ENCODE peak calls at places on chromosomes 16 and 17, in five cellular contexts. J is right lobe of liver, Q is breast epithelium, V is thoracic aorta, P is MM.1S. Z is an unnamed sample.

GRCh38 chr16:86772671-86773338 is 194.5 kb downstream of the FOXL1 start:
- DNase-seq in J (no peak), Q (peak), V (no peak), P (no peak), Z (no peak)

GRCh38 chr17:6756425-6757012 is 673 bp downstream of the XAF1 start:
- DNase-seq in J (no peak), Q (no peak), V (no peak), P (no peak), Z (no peak)

GRCh38 chr16:3819741-3820724 is 60.5 kb downstream of the CREBBP start:
- DNase-seq in J (no peak), Q (no peak), V (no peak), P (no peak), Z (no peak)

GRCh38 chr16:75742424-75743047 is 16.2 kb upstream of the CPHXL start:
- DNase-seq in J (no peak), Q (no peak), V (no peak), P (no peak), Z (no peak)

GRCh38 chr16:17318200-17318599 is 152.6 kb downstream of the XYLT1 start:
- DNase-seq in J (no peak), Q (no peak), V (no peak), P (no peak), Z (no peak)

GRCh38 chr17:31329221-31329620 is 7.8 kb upstream of the EVI2A start:
- DNase-seq in J (no peak), Q (no peak), V (no peak), P (no peak), Z (no peak)

GRCh38 chr17:151886-152859 is 14.8 kb downstream of the SCGB1C2 start:
- DNase-seq in J (peak), Q (no peak), V (no peak), P (no peak), Z (no peak)

GRCh38 chr16:21599994-21600773 is 807 bp downstream of the METTL9 start:
- DNase-seq in J (no peak), Q (no peak), V (no peak), P (peak), Z (no peak)

GRCh38 chr16:73890524-73891500 is 405.8 kb upstream of the PSMD7 start:
- DNase-seq in J (no peak), Q (no peak), V (no peak), P (peak), Z (peak)

GRCh38 chr16:86823125-86823524 is 244.8 kb downstream of the FOXL1 start:
- DNase-seq in J (no peak), Q (no peak), V (no peak), P (no peak), Z (no peak)

GRCh38 chr16:87185313-87185712 is 131.9 kb downstream of the C16orf95 start:
- DNase-seq in J (no peak), Q (no peak), V (no peak), P (no peak), Z (no peak)

GRCh38 chr16:53714080-53715050 is 10.4 kb downstream of the FTO start:
- DNase-seq in J (no peak), Q (no peak), V (no peak), P (no peak), Z (no peak)

GRCh38 chr17:34665150-34665802 is 85.9 kb downstream of the TMEM132E start:
- DNase-seq in J (no peak), Q (no peak), V (no peak), P (no peak), Z (no peak)

GRCh38 chr17:29027521-29027920 is 15.4 kb upstream of the PIPOX start:
- DNase-seq in J (no peak), Q (no peak), V (no peak), P (no peak), Z (no peak)
- H3K27ac ChIP-seq in J (no peak), Q (no peak), V (no peak), P (no peak), Z (no peak)

DNA sequence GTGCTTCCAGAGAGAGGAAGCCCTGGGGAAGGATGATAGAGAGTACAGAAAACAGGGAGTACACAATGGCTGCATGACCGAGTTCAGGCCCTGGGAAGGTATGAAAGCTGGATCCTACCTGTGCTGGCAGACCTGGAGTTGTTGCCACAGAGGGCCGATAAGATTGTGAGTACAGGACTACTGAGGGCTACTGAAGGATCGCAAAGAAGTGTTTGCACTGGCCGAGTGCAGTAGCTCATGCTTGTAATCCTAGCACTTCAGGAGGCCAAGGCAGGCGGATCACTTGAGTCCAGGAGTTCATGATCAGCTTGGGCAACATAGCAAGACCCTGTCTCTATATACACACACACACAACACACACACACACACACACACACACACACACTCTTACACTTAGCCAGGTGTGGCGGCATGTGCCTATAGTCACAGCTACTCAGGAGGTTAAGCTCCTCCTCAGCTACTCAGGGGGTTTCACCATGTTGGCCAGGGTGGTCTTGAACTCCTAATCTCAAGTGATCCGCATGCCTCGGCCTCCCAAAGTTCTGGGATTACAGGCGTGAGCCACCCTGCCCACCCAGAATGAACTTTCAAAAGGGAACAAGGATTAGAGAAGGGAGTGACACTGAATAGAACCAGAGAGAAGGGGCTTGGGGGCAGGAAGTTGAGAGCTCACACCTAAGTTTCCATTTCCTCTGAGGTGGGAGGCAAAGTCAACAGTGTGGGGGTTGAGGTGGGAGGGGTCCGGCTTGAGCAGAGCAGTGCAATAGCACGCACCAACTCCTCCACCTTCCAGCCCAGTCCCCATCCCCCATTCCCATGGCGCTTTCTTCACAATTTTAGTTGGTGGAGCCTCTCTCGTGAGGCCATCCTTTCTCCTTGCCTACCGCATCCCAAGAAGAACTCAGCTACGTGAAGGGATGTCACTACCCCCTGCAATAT is 7.5 kb downstream of the SCIMP start:
- DNase-seq in J (no peak), Q (no peak), V (no peak), P (no peak), Z (no peak)
- H3K27ac ChIP-seq in J (peak), Q (no peak), V (no peak), P (no peak), Z (no peak)

GRCh38 chr17:65190467-65191095 is 53.4 kb downstream of the RGS9 start:
- DNase-seq in J (no peak), Q (no peak), V (no peak), P (no peak), Z (no peak)
- H3K27ac ChIP-seq in J (no peak), Q (no peak), V (no peak), P (no peak), Z (peak)

DNA sequence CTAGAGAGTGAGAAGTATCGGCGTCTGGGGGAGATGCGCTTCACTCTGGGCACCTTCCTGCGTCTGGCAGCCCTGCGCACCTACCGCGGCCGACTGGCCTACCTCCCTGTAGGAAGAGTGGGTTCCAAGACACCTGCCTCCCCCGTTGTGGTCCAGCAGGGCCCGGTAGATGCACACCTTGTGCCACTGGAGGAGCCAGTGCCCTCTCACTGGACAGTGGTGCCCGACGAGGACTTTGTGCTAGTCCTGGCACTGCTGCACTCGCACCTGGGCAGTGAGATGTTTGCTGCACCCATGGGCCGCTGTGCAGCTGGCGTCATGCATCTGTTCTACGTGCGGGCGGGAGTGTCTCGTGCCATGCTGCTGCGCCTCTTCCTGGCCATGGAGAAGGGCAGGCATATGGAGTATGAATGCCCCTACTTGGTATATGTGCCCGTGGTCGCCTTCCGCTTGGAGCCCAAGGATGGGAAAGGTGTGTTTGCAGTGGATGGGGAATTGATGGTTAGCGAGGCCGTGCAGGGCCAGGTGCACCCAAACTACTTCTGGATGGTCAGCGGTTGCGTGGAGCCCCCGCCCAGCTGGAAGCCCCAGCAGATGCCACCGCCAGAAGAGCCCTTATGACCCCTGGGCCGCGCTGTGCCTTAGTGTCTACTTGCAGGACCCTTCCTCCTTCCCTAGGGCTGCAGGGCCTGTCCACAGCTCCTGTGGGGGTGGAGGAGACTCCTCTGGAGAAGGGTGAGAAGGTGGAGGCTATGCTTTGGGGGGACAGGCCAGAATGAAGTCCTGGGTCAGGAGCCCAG is 2.8 kb downstream of the SPHK1 start:
- DNase-seq in J (no peak), Q (no peak), V (no peak), P (no peak), Z (no peak)
- H3K27ac ChIP-seq in J (no peak), Q (no peak), V (no peak), P (no peak), Z (no peak)

DNA sequence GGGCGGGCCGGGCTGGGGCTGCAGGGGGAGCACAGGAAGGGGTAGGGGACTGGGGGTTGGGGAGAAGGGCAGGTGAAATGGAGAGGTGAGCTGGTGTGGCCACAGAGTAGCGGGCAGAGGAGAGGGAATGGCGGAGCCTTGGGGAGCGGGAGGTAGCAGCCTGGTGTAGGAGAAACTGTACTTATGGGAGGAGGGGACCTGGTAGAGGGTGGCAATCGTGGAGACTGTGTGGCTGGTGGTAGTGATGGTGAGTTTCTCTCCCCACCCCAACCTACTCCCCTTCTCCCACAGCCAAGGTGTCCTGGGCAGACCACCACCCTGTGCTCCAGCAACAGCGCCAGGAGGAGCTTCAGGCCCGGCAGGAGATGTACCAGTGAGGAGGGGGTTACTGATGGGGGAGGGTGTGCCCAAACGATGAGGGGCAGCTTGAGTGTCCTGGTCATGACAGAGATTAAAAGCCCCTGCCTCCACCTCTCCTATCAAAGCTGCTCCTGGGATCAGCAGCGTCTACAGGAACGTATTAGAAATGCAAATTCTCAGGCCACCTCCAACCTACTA is 831 bp downstream of the ALOX15B start:
- DNase-seq in J (no peak), Q (no peak), V (no peak), P (no peak), Z (no peak)
- H3K27ac ChIP-seq in J (no peak), Q (peak), V (no peak), P (no peak), Z (no peak)

DNA sequence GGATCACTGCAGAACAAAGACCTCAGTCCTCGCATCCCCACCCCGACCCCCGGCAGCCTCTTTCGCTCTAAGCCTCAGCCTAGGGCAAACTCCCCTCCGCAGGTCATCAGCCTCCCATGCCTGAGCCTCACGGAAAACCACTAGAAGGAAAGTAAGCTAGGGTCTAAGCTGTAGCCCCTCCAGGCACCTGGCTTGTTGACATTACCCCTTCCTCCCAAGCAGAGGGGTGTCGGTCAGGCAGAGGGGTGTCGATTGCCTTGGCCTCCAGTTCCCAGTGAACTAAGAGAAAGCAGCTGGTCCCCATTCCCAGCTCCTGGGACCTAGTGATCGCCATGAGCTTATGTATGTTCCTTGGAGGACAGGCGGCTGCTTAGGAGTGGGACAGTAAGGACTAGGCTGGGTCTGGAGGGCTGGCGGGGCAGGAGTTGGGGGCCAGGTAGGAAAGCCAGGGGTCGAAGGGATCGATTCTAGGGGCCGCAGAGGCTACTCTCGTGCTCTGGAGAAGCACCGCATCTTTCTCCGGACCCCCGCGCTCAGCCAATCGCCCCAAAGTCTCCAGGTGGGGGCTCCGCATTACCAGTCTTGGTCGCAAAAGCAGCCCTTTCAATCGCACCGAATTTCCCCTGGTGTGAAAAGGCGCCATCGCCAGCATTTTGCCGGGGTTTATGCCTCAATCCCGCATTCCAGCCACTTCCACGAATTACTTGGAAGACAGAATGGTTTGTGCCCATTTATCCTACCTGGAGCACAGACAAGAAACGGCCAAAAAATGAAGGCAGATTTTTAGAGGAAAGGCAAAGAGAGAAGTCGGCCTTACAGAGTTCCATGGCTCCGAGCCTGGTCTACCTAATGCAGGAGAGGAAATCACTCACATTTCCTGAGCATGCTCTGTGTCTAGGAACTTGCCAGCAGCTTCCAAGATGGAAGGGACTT is 21.3 kb upstream of the HOXB13 start:
- DNase-seq in J (no peak), Q (no peak), V (no peak), P (no peak), Z (no peak)
- H3K27ac ChIP-seq in J (no peak), Q (no peak), V (no peak), P (no peak), Z (no peak)

GRCh38 chr17:74430385-74430705 is 1.5 kb upstream of the GPRC5C start:
- DNase-seq in J (no peak), Q (no peak), V (no peak), P (no peak), Z (no peak)
- H3K27ac ChIP-seq in J (peak), Q (peak), V (peak), P (no peak), Z (peak)

GRCh38 chr16:9521749-9522370 is 430.4 kb downstream of the HAPSTR1 start:
- DNase-seq in J (no peak), Q (no peak), V (no peak), P (no peak), Z (no peak)
- H3K27ac ChIP-seq in J (no peak), Q (no peak), V (no peak), P (no peak), Z (no peak)